ENCODE peak calls at places on chromosomes 16 and 17, in ten cellular contexts. E is activated CD8-positive, alpha-beta memory T cell treated with anti-CD3 and anti-CD28 coated beads for 1 hour; Y is COR-L47; V is hippocampal formation; I is GF-D8; L is substantia nigra; F is cardiac fibroblast; T is AG09319; N is NCI-H1105; S is NCI-H748 treated with DMSO at 0.1 percent for 48 hours. A is an unnamed sample.

GRCh38 chr17:67054011-67054591 is 9.7 kb downstream of the CACNG1 start:
- DNase-seq in E (no peak), N (no peak), L (no peak), F (no peak), T (no peak), S (no peak), I (no peak), V (no peak), Y (no peak), A (no peak)

GRCh38 chr17:30443721-30444120 is 33.5 kb upstream of the GOSR1 start:
- DNase-seq in F (no peak), I (no peak), T (no peak), V (no peak), N (no peak), Y (no peak), S (no peak), L (no peak), E (no peak), A (no peak)

GRCh38 chr17:81519284-81520020 is 6.9 kb upstream of the ACTG1 start:
- DNase-seq in I (no peak), E (peak; percentile 55), F (no peak), T (no peak), S (no peak), N (peak; percentile 56), V (no peak), L (no peak), Y (peak; percentile 88), A (no peak)

GRCh38 chr16:66441586-66442375 is 14.7 kb downstream of the BEAN1 start:
- DNase-seq in F (peak; percentile 64), L (no peak), Y (no peak), V (no peak), T (no peak), S (no peak), E (no peak), N (no peak), I (no peak), A (no peak)

GRCh38 chr16:2762711-2763110 is 10.3 kb downstream of the SRRM2 start:
- DNase-seq in L (no peak), V (no peak), T (no peak), F (no peak), E (no peak), Y (no peak), I (no peak), N (no peak), S (no peak), A (no peak)

GRCh38 chr17:64084940-64085649 is 44.8 kb downstream of the ERN1 start:
- DNase-seq in T (no peak), E (no peak), S (peak; percentile 69), N (no peak), L (no peak), V (no peak), F (no peak), Y (peak; percentile 3), I (no peak), A (no peak)

GRCh38 chr16:10168258-10168657 is 14.0 kb downstream of the GRIN2A start:
- DNase-seq in Y (no peak), F (no peak), E (no peak), L (no peak), N (no peak), S (no peak), I (no peak), V (no peak), T (peak; percentile 7), A (no peak)

GRCh38 chr17:82734987-82735866 is at the start of gene FN3K:
- DNase-seq in T (no peak), E (peak; percentile 24), V (peak; percentile 71), S (peak; percentile 15), L (peak; percentile 86), N (peak; percentile 44), Y (peak; percentile 59), I (no peak), F (peak; percentile 85), A (no peak)

GRCh38 chr17:19727466-19728113 is 11.2 kb upstream of the SLC47A2 start:
- DNase-seq in S (no peak), Y (no peak), L (peak; percentile 81), T (peak; percentile 86), N (peak; percentile 58), I (no peak), E (no peak), V (peak; percentile 80), F (peak; percentile 97), A (no peak)

GRCh38 chr16:7086842-7087616 is 245.6 kb upstream of the RBFOX1 start:
- DNase-seq in Y (peak; percentile 53), V (peak; percentile 24), L (peak; percentile 18), T (no peak), F (no peak), I (no peak), S (peak; percentile 49), N (no peak), E (no peak), A (no peak)

GRCh38 chr16:553601-554296 is 6.4 kb upstream of the PRR35 start:
- DNase-seq in T (no peak), E (no peak), F (no peak), S (no peak), Y (no peak), V (no peak), I (no peak), N (no peak), L (no peak), A (no peak)

GRCh38 chr17:46212634-46213435 is 19.6 kb upstream of the KANSL1 start:
- DNase-seq in S (peak; percentile 12), I (peak; percentile 28), T (peak; percentile 58), E (peak; percentile 35), F (peak; percentile 89), Y (peak; percentile 31), L (no peak), N (peak; percentile 42), V (peak; percentile 11), A (peak; percentile 66)

GRCh38 chr16:4911831-4912422 is 25.0 kb downstream of the PPL start:
- DNase-seq in Y (no peak), N (no peak), V (no peak), L (no peak), I (no peak), T (peak; percentile 31), S (no peak), F (peak; percentile 65), E (no peak), A (no peak)

GRCh38 chr17:68498479-68499326 is 13.5 kb upstream of the PRKAR1A start:
- DNase-seq in E (no peak), I (peak; percentile 49), N (no peak), S (no peak), T (no peak), L (no peak), Y (no peak), V (no peak), F (peak; percentile 60), A (no peak)

GRCh38 chr16:70438983-70439862 is at the start of gene ST3GAL2:
- DNase-seq in N (peak; percentile 84), Y (peak; percentile 90), V (peak; percentile 96), S (peak; percentile 75), E (peak; percentile 89), F (peak; percentile 97), L (peak; percentile 95), I (peak; percentile 63), T (peak; percentile 85), A (peak; percentile 98)

GRCh38 chr17:49898547-49899490 is 51.0 kb upstream of the TAC4 start:
- DNase-seq in F (no peak), I (no peak), T (no peak), Y (peak; percentile 44), V (no peak), S (no peak), N (peak; percentile 18), E (no peak), L (no peak), A (no peak)

GRCh38 chr16:48958681-48959080 is 323.0 kb downstream of the CBLN1 start:
- DNase-seq in V (no peak), L (no peak), S (no peak), Y (no peak), E (no peak), F (peak; percentile 18), T (no peak), I (no peak), N (no peak), A (no peak)

GRCh38 chr16:55662641-55663040 is 6.9 kb downstream of the SLC6A2 start:
- DNase-seq in I (no peak), V (no peak), T (peak; percentile 67), F (no peak), Y (no peak), N (no peak), L (no peak), S (no peak), E (no peak), A (no peak)

GRCh38 chr16:88825146-88825545 is 13.4 kb upstream of the APRT start:
- DNase-seq in E (no peak), N (no peak), I (no peak), L (no peak), V (no peak), Y (no peak), T (no peak), S (no peak), F (no peak), A (no peak)

GRCh38 chr17:8081876-8082275 is 5.6 kb downstream of the ALOX12B start:
- DNase-seq in S (no peak), I (no peak), Y (no peak), T (no peak), N (no peak), L (no peak), F (no peak), V (no peak), E (no peak), A (no peak)

GRCh38 chr17:752002-752619 is at the start of gene GEMIN4:
- DNase-seq in N (peak; percentile 54), I (peak; percentile 16), Y (peak; percentile 77), E (peak; percentile 99), F (peak; percentile 91), V (peak; percentile 84), L (peak; percentile 74), T (peak; percentile 66), S (peak; percentile 90), A (peak; percentile 97)

GRCh38 chr16:67966549-67967182 is 1.8 kb downstream of the SLC12A4 start:
- DNase-seq in L (no peak), S (no peak), F (peak; percentile 48), T (peak; percentile 14), V (no peak), Y (no peak), N (no peak), E (no peak), I (no peak), A (no peak)

GRCh38 chr17:915416-916201 is 64.0 kb downstream of the NXN start:
- DNase-seq in V (no peak), F (peak; percentile 94), S (peak; percentile 87), I (no peak), E (no peak), T (no peak), L (peak; percentile 9), Y (peak; percentile 59), N (peak; percentile 81), A (no peak)

GRCh38 chr17:71764507-71764906 is 356.3 kb upstream of the SOX9 start:
- DNase-seq in T (no peak), V (no peak), F (peak; percentile 3), E (no peak), S (no peak), N (no peak), Y (no peak), I (no peak), L (no peak), A (peak; percentile 4)

GRCh38 chr16:1450841-1451240 is 6.5 kb upstream of the CCDC154 start:
- DNase-seq in I (no peak), N (no peak), Y (no peak), S (no peak), F (no peak), L (no peak), V (no peak), T (no peak), E (no peak), A (no peak)

GRCh38 chr17:57045868-57046671 is 39.0 kb upstream of the AKAP1 start:
- DNase-seq in S (no peak), F (no peak), V (peak; percentile 16), I (no peak), Y (no peak), L (no peak), N (no peak), E (no peak), T (no peak), A (no peak)

A was measured in DND-41.